ENCODE peak calls at places on chromosomes 5 and 9, in five cellular contexts. X, A, U, S and Y are unnamed samples.

GRCh38 chr9:111794837-111795556 is at the start of gene SHOC1:
- DNase-seq in U (no peak), A (no peak), S (no peak), X (no peak), Y (no peak)

GRCh38 chr5:81315336-81315735 is 13.9 kb downstream of the ZCCHC9 start:
- DNase-seq in X (no peak), S (peak), U (no peak), A (no peak), Y (no peak)

GRCh38 chr9:69874301-69875060 is 53.9 kb downstream of the CFAP95 start:
- DNase-seq in U (peak), S (no peak), X (no peak), A (no peak), Y (no peak)

GRCh38 chr5:147509710-147510651 is at the start of gene DPYSL3:
- DNase-seq in A (no peak), U (peak), S (no peak), X (peak), Y (no peak)

GRCh38 chr9:90044263-90044662 is 439.5 kb downstream of the GADD45G start:
- DNase-seq in A (no peak), U (no peak), X (no peak), S (no peak), Y (no peak)

GRCh38 chr5:167684251-167684650 is 607.2 kb upstream of the WWC1 start:
- DNase-seq in U (no peak), S (peak), A (no peak), X (no peak), Y (no peak)

GRCh38 chr5:17187401-17187800 is 30.0 kb upstream of the BASP1 start:
- DNase-seq in X (no peak), A (no peak), U (no peak), S (no peak), Y (no peak)

GRCh38 chr9:128072144-128073021 is 4.4 kb downstream of the SLC25A25 start:
- DNase-seq in U (no peak), A (peak), S (peak), X (peak), Y (peak)

GRCh38 chr5:127589309-127590036 is 59.4 kb upstream of the CTXN3 start:
- DNase-seq in A (no peak), S (no peak), X (no peak), U (no peak), Y (no peak)

GRCh38 chr5:148336704-148337435 is 1.5 kb downstream of the SPINK9 start:
- DNase-seq in S (no peak), U (no peak), A (no peak), X (peak), Y (no peak)

GRCh38 chr5:167819406-167819805 is 472.0 kb upstream of the WWC1 start:
- DNase-seq in U (no peak), S (no peak), A (no peak), X (no peak), Y (peak)

GRCh38 chr5:58937031-58937681 is 354.3 kb downstream of the RAB3C start:
- DNase-seq in S (no peak), A (no peak), U (no peak), X (no peak), Y (no peak)

GRCh38 chr5:76326559-76327351 is 76.3 kb upstream of the IQGAP2 start:
- DNase-seq in A (no peak), X (no peak), U (no peak), S (no peak), Y (no peak)

GRCh38 chr5:153445875-153446567 is 44.4 kb upstream of the GRIA1 start:
- DNase-seq in U (peak), S (no peak), X (peak), A (no peak), Y (no peak)

GRCh38 chr9:114112325-114112724 is 13.2 kb upstream of the KIF12 start:
- DNase-seq in A (no peak), X (no peak), U (no peak), S (no peak), Y (no peak)

GRCh38 chr9:127213859-127214258 is 50.7 kb upstream of the GARNL3 start:
- DNase-seq in S (no peak), A (no peak), U (no peak), X (no peak), Y (no peak)

GRCh38 chr5:132479812-132480441 is 10.6 kb downstream of the IRF1 start:
- DNase-seq in A (no peak), S (no peak), U (no peak), X (no peak), Y (no peak)

GRCh38 chr5:89253931-89254330 is 370.9 kb upstream of the MEF2C start:
- DNase-seq in S (no peak), U (no peak), X (no peak), A (no peak), Y (no peak)

GRCh38 chr9:115353681-115354080 is 235.7 kb upstream of the TNC start:
- DNase-seq in U (no peak), A (peak), X (no peak), S (no peak), Y (no peak)

GRCh38 chr5:38598994-38599611 is 42.7 kb upstream of the LIFR start:
- DNase-seq in S (peak), A (no peak), X (peak), U (no peak), Y (no peak)

GRCh38 chr5:11319851-11320580 is 559.0 kb upstream of the DAP start:
- DNase-seq in X (peak), U (no peak), A (no peak), S (peak), Y (no peak)

GRCh38 chr5:125829349-125829748 is 593.9 kb upstream of the GRAMD2B start:
- DNase-seq in U (no peak), S (no peak), X (no peak), A (peak), Y (peak)

GRCh38 chr9:126583134-126583760 is 30.5 kb upstream of the LMX1B start:
- DNase-seq in S (no peak), U (no peak), A (no peak), X (no peak), Y (no peak)

GRCh38 chr5:176629853-176630680 is at the start of the genes EIF4E1B and SNCB:
- DNase-seq in A (peak), X (peak), U (peak), S (no peak), Y (peak)

GRCh38 chr5:40672440-40672839 is 7.3 kb upstream of the PTGER4 start:
- DNase-seq in U (no peak), S (no peak), A (no peak), X (no peak), Y (no peak)

GRCh38 chr9:95004452-95005275 is 278.2 kb downstream of the AOPEP start:
- DNase-seq in X (peak), U (peak), A (peak), S (no peak), Y (peak)

GRCh38 chr5:17229308-17229707 is 11.9 kb downstream of the BASP1 start:
- DNase-seq in X (no peak), S (no peak), U (no peak), A (no peak), Y (peak)

GRCh38 chr9:126624453-126624872 is 10.7 kb downstream of the LMX1B start:
- DNase-seq in U (no peak), X (no peak), A (no peak), S (no peak), Y (no peak)

GRCh38 chr5:72156921-72157320 is 49.6 kb downstream of the MAP1B start:
- DNase-seq in X (no peak), U (no peak), A (no peak), S (peak), Y (no peak)

GRCh38 chr5:6837519-6838110 is 124.4 kb downstream of the TENT4A start:
- DNase-seq in U (peak), X (peak), A (no peak), S (no peak), Y (peak)

GRCh38 chr5:142722896-142723295 is 37.0 kb upstream of the FGF1 start:
- DNase-seq in S (no peak), U (no peak), A (no peak), X (no peak), Y (no peak)

GRCh38 chr5:77628840-77629552 is 9.5 kb downstream of the OTP start:
- DNase-seq in X (no peak), A (no peak), U (peak), S (no peak), Y (no peak)

GRCh38 chr5:74272831-74273545 is 367.5 kb downstream of the ENC1 start:
- DNase-seq in U (no peak), X (no peak), A (no peak), S (peak), Y (no peak)

GRCh38 chr5:87069974-87070608 is 197.6 kb upstream of the RASA1 start:
- DNase-seq in X (peak), U (no peak), A (peak), S (peak), Y (peak)

GRCh38 chr5:109877670-109878045 is 187.9 kb downstream of the MAN2A1 start:
- DNase-seq in U (no peak), S (no peak), X (no peak), A (no peak), Y (no peak)

GRCh38 chr9:76618762-76619161 is 145.5 kb upstream of the PCA3 start:
- DNase-seq in U (no peak), A (no peak), S (no peak), X (no peak), Y (no peak)

GRCh38 chr5:93503598-93504067 is 77.4 kb downstream of the NR2F1-AS1 start:
- DNase-seq in S (peak), X (no peak), U (no peak), A (no peak), Y (no peak)

GRCh38 chr9:127783111-127783621 is 2.7 kb upstream of the CDK9 start:
- DNase-seq in S (no peak), A (no peak), X (no peak), U (no peak), Y (no peak)

GRCh38 chr9:122145462-122145861 is 14.1 kb downstream of the NDUFA8 start:
- DNase-seq in A (no peak), S (no peak), U (no peak), X (no peak), Y (no peak)

GRCh38 chr9:122141671-122142070 is 17.9 kb downstream of the NDUFA8 start:
- DNase-seq in A (no peak), U (no peak), S (no peak), X (no peak), Y (no peak)

GRCh38 chr9:122144006-122144405 is 15.6 kb downstream of the NDUFA8 start:
- DNase-seq in X (no peak), A (no peak), U (no peak), S (no peak), Y (no peak)

GRCh38 chr9:122143296-122143695 is 16.3 kb downstream of the NDUFA8 start:
- DNase-seq in A (no peak), U (no peak), S (no peak), X (no peak), Y (no peak)

DNA sequence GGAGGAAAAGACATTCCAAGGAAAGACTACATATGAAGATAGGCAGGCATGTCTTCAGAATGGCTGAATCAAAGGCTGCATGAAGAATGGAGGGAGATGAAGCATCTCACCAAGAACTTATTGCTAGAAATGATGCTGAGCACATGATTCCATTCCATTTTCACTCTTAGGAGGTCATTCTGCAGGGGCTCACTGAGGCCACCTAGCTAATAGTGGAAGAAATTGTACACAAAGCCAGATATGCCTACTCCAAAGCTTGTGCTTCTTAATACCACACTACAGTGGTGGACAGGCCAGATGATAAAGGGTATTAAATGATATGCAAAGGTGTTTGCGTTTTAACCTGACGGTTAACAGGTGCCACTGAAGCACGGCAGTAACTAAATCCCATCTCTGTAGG is 14.7 kb downstream of the NDUFA8 start:
- DNase-seq in S (no peak), U (no peak), A (peak), X (no peak), Y (no peak)
- TF ChIP-seq CTCF in S (peak), U (peak), A (peak), X (no peak), Y (peak)

GRCh38 chr9:18195223-18195622 is 278.7 kb upstream of the ADAMTSL1 start:
- DNase-seq in X (no peak), A (no peak), U (no peak), S (no peak), Y (no peak)

GRCh38 chr9:18189876-18190670 is 283.9 kb upstream of the ADAMTSL1 start:
- DNase-seq in U (no peak), S (no peak), X (no peak), A (no peak), Y (no peak)

GRCh38 chr9:18185196-18185595 is 288.8 kb upstream of the ADAMTSL1 start:
- DNase-seq in A (peak), U (no peak), S (no peak), X (peak), Y (no peak)

GRCh38 chr9:18194316-18194715 is 279.6 kb upstream of the ADAMTSL1 start:
- DNase-seq in X (no peak), S (no peak), A (no peak), U (no peak), Y (no peak)

DNA sequence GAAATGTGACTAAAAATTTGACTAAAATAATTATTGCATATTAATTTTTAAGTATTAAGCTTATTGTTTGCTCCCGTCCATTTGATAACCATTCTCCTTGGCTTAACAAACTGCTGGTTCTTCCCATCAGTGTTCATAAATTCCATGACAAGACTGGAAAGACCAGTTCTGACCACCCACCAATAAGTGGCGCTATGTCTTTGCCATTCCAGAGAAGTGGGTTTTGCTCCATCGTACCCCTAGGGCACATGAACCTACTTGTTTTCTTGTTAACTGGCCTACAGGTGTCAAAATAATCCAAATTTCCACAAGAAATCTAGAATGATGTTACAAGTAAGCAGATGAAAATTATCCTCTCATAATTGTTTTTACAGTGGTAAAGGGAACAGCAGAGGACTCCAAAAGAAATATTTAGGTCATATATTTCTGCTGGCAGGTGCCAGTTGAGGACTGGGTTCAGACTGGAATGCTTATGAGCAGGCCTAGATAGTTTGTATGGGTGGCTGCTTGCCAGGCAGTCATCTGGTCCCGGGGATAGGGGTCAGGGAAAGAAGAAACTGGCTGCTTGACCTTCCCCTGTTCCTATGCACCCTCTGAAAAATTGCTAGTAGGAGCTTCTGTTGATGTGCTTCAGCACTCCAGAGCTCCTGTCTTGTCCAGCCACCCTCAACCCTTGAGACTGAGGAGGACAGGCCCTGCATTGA is 283.1 kb upstream of the ADAMTSL1 start:
- DNase-seq in S (no peak), A (no peak), X (no peak), U (no peak), Y (no peak)
- TF ChIP-seq CTCF in S (no peak), A (no peak), X (no peak), U (peak), Y (no peak)

GRCh38 chr5:175056831-175057230 is 332.4 kb downstream of the MSX2 start:
- DNase-seq in A (no peak), U (no peak), S (no peak), X (no peak), Y (no peak)
- TF ChIP-seq CTCF in A (no peak), U (no peak), S (no peak), X (no peak), Y (no peak)

DNA sequence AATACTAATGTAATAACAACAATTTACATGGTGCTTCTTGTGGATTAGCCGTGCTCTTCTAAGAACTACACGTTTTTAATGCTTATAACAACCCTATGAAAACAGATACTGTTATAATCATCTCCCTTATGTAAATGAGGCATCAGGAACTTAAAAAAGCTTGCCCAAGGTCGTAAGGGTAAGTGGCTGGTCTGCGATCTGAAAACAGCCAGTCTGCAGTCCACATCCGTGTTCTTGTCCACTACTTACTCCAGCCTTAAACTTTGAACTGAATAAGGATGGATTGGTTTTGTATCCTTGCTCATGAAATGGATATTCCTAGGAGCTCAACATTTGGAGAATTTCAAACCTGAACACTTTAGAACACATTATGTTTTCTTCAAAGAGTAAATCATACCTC is 26.7 kb downstream of the PAM start:
- DNase-seq in U (no peak), X (no peak), A (no peak), S (no peak), Y (no peak)
- TF ChIP-seq CTCF in U (no peak), X (no peak), A (no peak), S (no peak), Y (no peak)

GRCh38 chr5:131156385-131156784 is 8.7 kb downstream of the HINT1 start:
- DNase-seq in S (no peak), A (no peak), X (no peak), U (no peak), Y (no peak)

GRCh38 chr5:131150408-131150807 is 14.6 kb downstream of the HINT1 start:
- DNase-seq in X (no peak), A (no peak), U (no peak), S (no peak), Y (no peak)

GRCh38 chr5:131147258-131147657 is 17.8 kb downstream of the HINT1 start:
- DNase-seq in X (no peak), A (no peak), U (no peak), S (no peak), Y (no peak)

GRCh38 chr5:131148835-131149234 is 16.2 kb downstream of the HINT1 start:
- DNase-seq in X (no peak), S (no peak), U (no peak), A (no peak), Y (no peak)

GRCh38 chr5:131151216-131151615 is 13.8 kb downstream of the HINT1 start:
- DNase-seq in S (no peak), U (no peak), X (no peak), A (no peak), Y (no peak)
- TF ChIP-seq CTCF in S (no peak), U (no peak), X (no peak), A (no peak), Y (no peak)

GRCh38 chr9:4936277-4936676 is 48.8 kb upstream of the JAK2 start:
- DNase-seq in U (no peak), S (no peak), X (no peak), A (peak), Y (peak)
- TF ChIP-seq CTCF in U (no peak), S (no peak), X (no peak), A (no peak), Y (no peak)

GRCh38 chr9:112970939-112971338 is 41.1 kb downstream of the ZNF883 start:
- DNase-seq in U (peak), A (no peak), S (no peak), X (no peak), Y (no peak)
- TF ChIP-seq CTCF in U (peak), A (no peak), S (no peak), X (no peak), Y (no peak)

DNA sequence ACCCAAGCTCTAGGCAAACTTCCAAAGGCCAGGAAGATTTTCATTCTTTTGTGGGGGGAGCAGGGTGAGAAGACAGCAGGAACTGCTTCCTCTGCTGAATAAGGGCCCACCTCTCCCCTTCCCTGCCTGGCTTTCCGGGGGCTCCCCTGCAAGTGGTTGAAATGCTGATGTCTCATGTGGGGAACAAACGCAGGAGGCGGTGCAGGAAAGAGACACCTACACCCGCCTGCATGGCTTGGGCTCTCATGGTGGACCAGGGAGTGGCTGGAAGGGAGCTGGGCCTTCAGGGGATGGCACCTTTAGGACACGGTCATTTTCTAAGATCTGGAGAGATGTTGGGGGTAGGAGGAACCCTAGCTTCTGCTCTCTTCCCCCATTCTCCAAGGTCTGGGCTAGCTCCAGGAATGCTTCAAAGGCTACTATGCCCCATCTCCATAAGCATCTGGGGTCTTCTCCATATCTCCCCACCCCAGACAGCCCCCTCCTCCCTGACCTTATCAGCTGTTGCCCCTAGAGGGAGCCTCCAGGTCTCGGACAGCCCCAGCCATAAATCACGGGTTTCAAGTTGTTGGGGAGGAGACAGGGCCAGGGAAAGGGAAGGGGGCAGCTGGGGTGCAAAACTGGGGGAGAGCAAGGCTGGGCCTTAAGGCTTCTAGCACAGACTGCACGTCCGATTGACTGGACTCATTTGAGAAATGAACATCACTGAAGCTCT is 76.6 kb downstream of the PSD2 start:
- DNase-seq in U (no peak), A (no peak), S (no peak), X (no peak), Y (no peak)
- TF ChIP-seq CTCF in U (peak), A (no peak), S (no peak), X (peak), Y (peak)